ENCODE peak calls at places on chromosomes 12 and 14, in six cellular contexts. Y is neuronal stem cell, F is H9, L is IMR-90, R is H1, A is mesenchymal stem cell. H is an unnamed sample. For H3K9me3, the result is how much of the 10 kb centered on the place peaks cover.

GRCh38 chr14:104548802-104549535 is 30.6 kb upstream of the C14orf180 start:
- DNase-seq in Y (no peak), F (no peak), L (no peak), R (peak), A (no peak), H (no peak)

GRCh38 chr12:32400114-32400672 is 835 bp downstream of the FGD4 start:
- DNase-seq in Y (no peak), F (peak), L (no peak), R (peak), A (peak), H (no peak)

GRCh38 chr14:35201066-35201465 is 78.7 kb downstream of the PRORP start:
- DNase-seq in Y (no peak), F (no peak), L (no peak), R (no peak), A (no peak), H (peak)

GRCh38 chr12:27572486-27573255 is 48.7 kb downstream of the PPFIBP1 start:
- DNase-seq in Y (no peak), F (no peak), L (peak), R (no peak), A (peak), H (no peak)

GRCh38 chr14:104872469-104873341 is 7.6 kb downstream of the CEP170B start:
- DNase-seq in Y (no peak), F (peak), L (peak), R (peak), A (peak), H (no peak)

GRCh38 chr12:66055837-66056319 is 74.7 kb downstream of the LLPH start:
- DNase-seq in Y (no peak), F (no peak), L (no peak), R (no peak), A (no peak), H (no peak)

GRCh38 chr14:73105727-73106126 is 30.6 kb upstream of the PSEN1 start:
- DNase-seq in Y (no peak), F (no peak), L (no peak), R (no peak), A (no peak), H (no peak)

GRCh38 chr12:16198884-16199283 is 78.6 kb downstream of the SLC15A5 start:
- DNase-seq in Y (peak), F (peak), L (no peak), R (peak), A (no peak), H (no peak)

GRCh38 chr12:25497021-25497420 is 56.1 kb downstream of the LMNTD1 start:
- DNase-seq in Y (no peak), F (no peak), L (no peak), R (no peak), A (no peak), H (peak)

GRCh38 chr12:77861317-77861716 is 30.6 kb downstream of the NAV3 start:
- DNase-seq in Y (no peak), F (no peak), L (no peak), R (no peak), A (no peak), H (no peak)

GRCh38 chr12:105235747-105236476 is at the start of gene APPL2:
- DNase-seq in Y (peak), F (peak), L (peak), R (peak), A (peak), H (peak)

GRCh38 chr14:101008631-101009336 is 105.3 kb upstream of the RTL1 start:
- DNase-seq in Y (no peak), F (no peak), L (peak), R (no peak), A (no peak), H (no peak)

GRCh38 chr12:29517265-29517664 is 19.8 kb upstream of the OVCH1 start:
- DNase-seq in Y (no peak), F (no peak), L (no peak), R (no peak), A (peak), H (no peak)

GRCh38 chr12:111442301-111443045 is 36.8 kb downstream of the SH2B3 start:
- DNase-seq in Y (no peak), F (peak), L (no peak), R (no peak), A (no peak), H (no peak)

GRCh38 chr12:118058881-118059644 is 1.9 kb downstream of the WSB2 start:
- DNase-seq in Y (no peak), F (no peak), L (peak), R (no peak), A (no peak), H (peak)

GRCh38 chr14:92577321-92577742 is 63.8 kb downstream of the RIN3 start:
- DNase-seq in Y (no peak), F (no peak), L (no peak), R (no peak), A (no peak), H (no peak)

GRCh38 chr12:93785262-93786010 is 108.3 kb downstream of the CRADD start:
- DNase-seq in Y (peak), F (peak), L (peak), R (no peak), A (peak), H (peak)

GRCh38 chr12:121337416-121337815 is 14.8 kb downstream of the ANAPC5 start:
- DNase-seq in Y (no peak), F (no peak), L (no peak), R (no peak), A (no peak), H (no peak)

GRCh38 chr12:92899388-92900001 is 29.6 kb downstream of the EEA1 start:
- DNase-seq in Y (no peak), F (no peak), L (peak), R (no peak), A (peak), H (peak)

GRCh38 chr12:70040141-70040540 is 203.1 kb upstream of the CNOT2 start:
- DNase-seq in Y (no peak), F (no peak), L (peak), R (no peak), A (peak), H (peak)

GRCh38 chr14:83826838-83827237 is 1703.1 kb upstream of the FLRT2 start:
- DNase-seq in Y (no peak), F (no peak), L (peak), R (no peak), A (peak), H (no peak)

GRCh38 chr14:25050494-25051170 is 685 bp upstream of the STXBP6 start:
- DNase-seq in Y (peak), F (no peak), L (peak), R (no peak), A (peak), H (no peak)

GRCh38 chr12:94245984-94246383 is 97.6 kb downstream of the PLXNC1 start:
- DNase-seq in Y (no peak), F (no peak), L (no peak), R (no peak), A (no peak), H (no peak)

GRCh38 chr12:47905313-47905730 is 528 bp upstream of the VDR start:
- DNase-seq in Y (no peak), F (peak), L (no peak), R (no peak), A (peak), H (no peak)

GRCh38 chr14:92035890-92036289 is 4.0 kb downstream of the TRIP11 start:
- DNase-seq in Y (no peak), F (no peak), L (no peak), R (no peak), A (no peak), H (no peak)

GRCh38 chr14:99671230-99672224 is 12.6 kb upstream of the CYP46A1 start:
- DNase-seq in Y (peak), F (no peak), L (no peak), R (no peak), A (no peak), H (no peak)

GRCh38 chr12:71639341-71639760 is 24.3 kb downstream of the ZFC3H1 start:
- DNase-seq in Y (no peak), F (peak), L (no peak), R (no peak), A (no peak), H (no peak)

GRCh38 chr12:81208193-81208946 is 130.5 kb downstream of the ACSS3 start:
- DNase-seq in Y (no peak), F (no peak), L (no peak), R (no peak), A (peak), H (no peak)

GRCh38 chr14:53509227-53509822 is 356.2 kb upstream of the DDHD1 start:
- DNase-seq in Y (no peak), F (peak), L (peak), R (no peak), A (peak), H (no peak)

GRCh38 chr12:104729091-104729490 is 229.0 kb downstream of the SLC41A2 start:
- DNase-seq in Y (no peak), F (no peak), L (no peak), R (no peak), A (no peak), H (no peak)

GRCh38 chr14:90911121-90911520 is 94.9 kb upstream of the TTC7B start:
- DNase-seq in Y (no peak), F (no peak), L (no peak), R (no peak), A (peak), H (no peak)

GRCh38 chr12:879641-880040 is 69.9 kb downstream of the RAD52 start:
- DNase-seq in Y (no peak), F (no peak), L (peak), R (no peak), A (peak), H (no peak)

GRCh38 chr14:82872494-82872893 is 1338.8 kb upstream of the SEL1L start:
- DNase-seq in Y (no peak), F (peak), L (no peak), R (peak), A (no peak), H (no peak)

GRCh38 chr14:103499709-103500108 is 22.9 kb downstream of the CKB start:
- DNase-seq in Y (no peak), F (no peak), L (no peak), R (no peak), A (no peak), H (no peak)

GRCh38 chr14:48725001-48725734 is 861.0 kb downstream of the RPS29 start:
- DNase-seq in Y (no peak), F (no peak), L (peak), R (no peak), A (peak), H (no peak)

GRCh38 chr12:58557156-58557555 is 363.1 kb downstream of the LRIG3 start:
- DNase-seq in Y (no peak), F (no peak), L (peak), R (no peak), A (peak), H (no peak)

GRCh38 chr12:112892821-112893220 is 13.9 kb upstream of the OAS1 start:
- DNase-seq in Y (no peak), F (no peak), L (no peak), R (no peak), A (no peak), H (no peak)

GRCh38 chr14:35380794-35381193 is 23.8 kb downstream of the NFKBIA start:
- DNase-seq in Y (no peak), F (no peak), L (no peak), R (no peak), A (peak), H (peak)

GRCh38 chr12:104182144-104182543 is 33.4 kb upstream of the TXNRD1 start:
- DNase-seq in Y (no peak), F (no peak), L (peak), R (no peak), A (no peak), H (peak)

GRCh38 chr14:93481758-93482157 is 51.0 kb downstream of the UNC79 start:
- DNase-seq in Y (no peak), F (no peak), L (no peak), R (no peak), A (no peak), H (no peak)

DNA sequence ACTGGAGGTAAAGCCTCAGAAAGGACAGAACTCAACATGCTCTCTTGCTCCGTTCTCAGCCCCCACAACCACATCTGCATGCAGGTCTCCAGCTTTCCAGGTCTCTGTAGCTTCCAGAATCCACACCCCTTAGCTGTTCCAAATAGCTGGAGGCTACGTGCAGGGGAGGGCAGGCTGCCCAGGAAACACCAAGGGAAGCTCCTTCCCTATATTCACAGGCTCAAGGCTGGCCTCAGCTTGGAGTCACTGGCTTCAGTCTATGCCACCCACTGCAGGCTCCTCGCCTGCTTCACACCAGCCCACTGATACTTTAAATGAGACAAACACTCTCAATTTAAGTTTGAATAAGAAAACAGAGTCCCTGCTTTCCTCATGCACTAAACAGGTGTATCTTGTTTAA is 73.3 kb downstream of the ASCL4 start:
- DNase-seq in Y (no peak), F (no peak), L (no peak), R (no peak), A (no peak), H (no peak)
- H3K9me3 ChIP-seq in Y (under half), F (under half), L (under half), R (under half), A (under half), H (under half)

GRCh38 chr14:75380656-75381055 is 47.2 kb upstream of the JDP2 start:
- DNase-seq in Y (no peak), F (no peak), L (no peak), R (no peak), A (no peak), H (no peak)
- H2AFZ ChIP-seq in Y (no peak), F (no peak), L (no peak), R (no peak), A (no peak), H (no peak)

GRCh38 chr14:37843969-37844607 is 248.7 kb downstream of the TTC6 start:
- DNase-seq in Y (no peak), F (no peak), L (no peak), R (no peak), A (no peak), H (no peak)
- H3K23ac ChIP-seq in Y (no peak), F (no peak), L (no peak), R (no peak), A (no peak), H (no peak)

GRCh38 chr14:74580275-74580672 is 31.8 kb downstream of the LTBP2 start:
- DNase-seq in Y (no peak), F (no peak), L (no peak), R (no peak), A (no peak), H (no peak)
- H3K9me3 ChIP-seq in Y (under half), F (under half), L (under half), R (under half), A (under half), H (under half)

DNA sequence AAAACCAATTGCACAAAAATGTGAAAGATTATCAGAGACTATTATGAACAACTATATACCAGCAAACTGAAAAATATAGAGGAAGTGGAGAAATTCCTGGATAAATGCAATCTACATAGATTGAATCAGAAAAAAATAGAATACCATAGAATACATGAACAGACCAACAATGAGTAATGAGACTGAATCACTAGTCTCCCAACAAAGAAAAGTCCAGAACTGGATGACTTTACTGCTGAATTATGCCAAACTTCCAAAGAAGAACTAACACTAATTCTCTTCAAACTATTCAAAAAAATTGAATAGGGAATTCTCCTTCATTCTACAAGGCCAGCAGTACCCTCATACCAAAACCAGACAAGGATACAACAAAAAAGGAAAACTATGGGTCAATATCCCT is 60.6 kb downstream of the GUCY2C start:
- DNase-seq in Y (no peak), F (no peak), L (no peak), R (no peak), A (no peak), H (no peak)
- H2AFZ ChIP-seq in Y (no peak), F (no peak), L (no peak), R (no peak), A (no peak), H (no peak)